ENCODE peak calls at places on chromosome 22, in four cellular contexts. One of them, this sample, is unnamed.
A peak's percentile ranks its signal among the peaks of the same experiment; 100 is the strongest.

GRCh38 chr22:27814993-27815392 is 13.4 kb upstream of the MN1 start:
- DNase-seq in K562: no peak
- DNase-seq in H1: no peak
- DNase-seq in SK-N-SH: no peak
- DNase-seq in this sample: no peak

GRCh38 chr22:27970596-27971220 is 51.7 kb upstream of the PITPNB start:
- DNase-seq in H1: no peak
- DNase-seq in K562: no peak
- DNase-seq in SK-N-SH: no peak
- DNase-seq in this sample: no peak

GRCh38 chr22:32803020-32803758 is 1.7 kb downstream of the TIMP3 start:
- DNase-seq in SK-N-SH: no peak
- DNase-seq in K562: no peak
- DNase-seq in H1: no peak
- DNase-seq in this sample: no peak

GRCh38 chr22:19357270-19358105 is 66.0 kb upstream of the CLTCL1 start:
- DNase-seq in K562: no peak
- DNase-seq in SK-N-SH: no peak
- DNase-seq in H1: no peak
- DNase-seq in this sample: no peak

GRCh38 chr22:22418957-22419356 is 89.6 kb downstream of the ZNF280B start:
- DNase-seq in H1: no peak
- DNase-seq in K562: no peak
- DNase-seq in SK-N-SH: no peak
- DNase-seq in this sample: no peak

GRCh38 chr22:37633082-37633692 is 6.3 kb upstream of the SH3BP1 start:
- DNase-seq in H1: no peak
- DNase-seq in SK-N-SH: no peak
- DNase-seq in K562: no peak
- DNase-seq in this sample: peak; percentile 74

GRCh38 chr22:40107756-40108437 is 69.8 kb upstream of the TNRC6B start:
- DNase-seq in SK-N-SH: no peak
- DNase-seq in K562: no peak
- DNase-seq in H1: no peak
- DNase-seq in this sample: no peak

GRCh38 chr22:44448271-44448780 is 49.7 kb downstream of the RTL6 start:
- DNase-seq in K562: no peak
- DNase-seq in SK-N-SH: peak; percentile 49
- DNase-seq in H1: no peak
- DNase-seq in this sample: no peak

GRCh38 chr22:48500481-48501230 is 1327.0 kb downstream of the BRD1 start:
- DNase-seq in SK-N-SH: no peak
- DNase-seq in K562: no peak
- DNase-seq in H1: no peak
- DNase-seq in this sample: no peak

GRCh38 chr22:29225422-29226090 is 19.9 kb downstream of the EMID1 start:
- DNase-seq in SK-N-SH: peak; percentile 32
- DNase-seq in H1: no peak
- DNase-seq in K562: no peak
- DNase-seq in this sample: no peak

DNA sequence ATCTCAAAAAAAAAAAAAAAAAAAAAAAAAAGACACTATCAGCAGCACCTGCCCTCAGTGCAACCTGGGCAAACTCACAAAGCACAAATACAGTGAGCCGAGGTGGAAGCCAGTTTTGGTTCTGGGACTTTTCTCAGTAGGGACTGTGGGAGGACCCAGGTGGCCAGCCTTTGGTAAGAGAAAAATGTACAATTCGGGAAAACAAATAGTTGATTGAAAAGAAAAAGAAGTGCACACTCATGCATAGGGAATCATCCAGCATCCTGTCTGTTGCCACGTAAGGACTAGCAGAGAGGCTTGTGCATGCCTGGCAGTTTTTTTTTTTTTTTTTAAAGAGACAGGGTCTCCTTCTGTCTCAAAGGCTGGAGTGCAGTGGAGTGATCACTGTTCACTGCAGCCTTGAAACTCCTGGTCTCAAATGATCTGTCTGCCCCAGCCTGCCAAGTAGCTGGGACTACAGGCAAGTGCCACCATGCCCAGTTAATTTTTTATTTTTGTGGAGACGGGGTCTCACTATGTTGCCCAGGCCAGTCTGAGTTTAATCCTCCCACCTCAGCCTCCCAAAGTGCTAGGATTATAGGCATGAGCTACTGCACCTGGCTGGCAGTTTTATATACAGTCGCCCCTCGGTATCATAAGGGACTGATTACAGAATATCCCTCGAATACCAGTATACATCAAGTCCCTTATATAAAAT is 36.7 kb downstream of the TPST2 start:
- DNase-seq in SK-N-SH: peak; percentile 47
- DNase-seq in H1: no peak
- DNase-seq in K562: no peak
- DNase-seq in this sample: no peak
- TF ChIP-seq NRF1 in SK-N-SH: no peak
- TF ChIP-seq NRF1 in H1: no peak
- TF ChIP-seq NRF1 in K562: no peak
- TF ChIP-seq NRF1 in this sample: no peak

GRCh38 chr22:49937758-49938564 is 19.5 kb downstream of the CRELD2 start:
- DNase-seq in SK-N-SH: no peak
- DNase-seq in H1: no peak
- DNase-seq in K562: no peak
- DNase-seq in this sample: no peak

GRCh38 chr22:49936973-49937757 is 18.7 kb downstream of the CRELD2 start:
- DNase-seq in SK-N-SH: no peak
- DNase-seq in K562: no peak
- DNase-seq in H1: no peak
- DNase-seq in this sample: no peak

GRCh38 chr22:49935561-49935960 is 17.1 kb downstream of the CRELD2 start:
- DNase-seq in SK-N-SH: peak; percentile 80
- DNase-seq in K562: peak; percentile 41
- DNase-seq in H1: no peak
- DNase-seq in this sample: no peak

GRCh38 chr22:49934891-49935557 is 16.6 kb downstream of the CRELD2 start:
- DNase-seq in SK-N-SH: peak; percentile 81
- DNase-seq in K562: peak; percentile 84
- DNase-seq in H1: no peak
- DNase-seq in this sample: no peak

GRCh38 chr22:49936018-49936972 is 17.9 kb downstream of the CRELD2 start:
- DNase-seq in SK-N-SH: peak; percentile 84
- DNase-seq in H1: peak; percentile 44
- DNase-seq in K562: peak; percentile 95
- DNase-seq in this sample: peak; percentile 69
- H3K4me3 ChIP-seq in SK-N-SH: peak overlapping the region; percentile 40
- H3K4me3 ChIP-seq in H1: peak overlapping the region; percentile 20
- H3K4me3 ChIP-seq in K562: no peak overlapping the region
- H3K4me3 ChIP-seq in this sample: peak overlapping the region; percentile 57

GRCh38 chr22:24303007-24303406 is 32.4 kb downstream of the SPECC1L start:
- DNase-seq in K562: no peak
- DNase-seq in H1: no peak
- DNase-seq in SK-N-SH: no peak
- DNase-seq in this sample: no peak
- TF ChIP-seq POLR2AphosphoS5 in K562: no peak
- TF ChIP-seq POLR2AphosphoS5 in H1: no peak
- TF ChIP-seq POLR2AphosphoS5 in SK-N-SH: no peak
- TF ChIP-seq POLR2AphosphoS5 in this sample: no peak

GRCh38 chr22:50319503-50319951 is 7.3 kb downstream of the DENND6B start:
- DNase-seq in SK-N-SH: no peak
- DNase-seq in K562: no peak
- DNase-seq in H1: no peak
- DNase-seq in this sample: no peak

GRCh38 chr22:50320116-50320515 is 6.7 kb downstream of the DENND6B start:
- DNase-seq in K562: no peak
- DNase-seq in SK-N-SH: no peak
- DNase-seq in H1: no peak
- DNase-seq in this sample: no peak

GRCh38 chr22:50317674-50318073 is 9.1 kb downstream of the DENND6B start:
- DNase-seq in H1: no peak
- DNase-seq in SK-N-SH: peak; percentile 23
- DNase-seq in K562: no peak
- DNase-seq in this sample: no peak

GRCh38 chr22:50318356-50318697 is 8.5 kb downstream of the DENND6B start:
- DNase-seq in K562: no peak
- DNase-seq in H1: no peak
- DNase-seq in SK-N-SH: peak; percentile 54
- DNase-seq in this sample: no peak

DNA sequence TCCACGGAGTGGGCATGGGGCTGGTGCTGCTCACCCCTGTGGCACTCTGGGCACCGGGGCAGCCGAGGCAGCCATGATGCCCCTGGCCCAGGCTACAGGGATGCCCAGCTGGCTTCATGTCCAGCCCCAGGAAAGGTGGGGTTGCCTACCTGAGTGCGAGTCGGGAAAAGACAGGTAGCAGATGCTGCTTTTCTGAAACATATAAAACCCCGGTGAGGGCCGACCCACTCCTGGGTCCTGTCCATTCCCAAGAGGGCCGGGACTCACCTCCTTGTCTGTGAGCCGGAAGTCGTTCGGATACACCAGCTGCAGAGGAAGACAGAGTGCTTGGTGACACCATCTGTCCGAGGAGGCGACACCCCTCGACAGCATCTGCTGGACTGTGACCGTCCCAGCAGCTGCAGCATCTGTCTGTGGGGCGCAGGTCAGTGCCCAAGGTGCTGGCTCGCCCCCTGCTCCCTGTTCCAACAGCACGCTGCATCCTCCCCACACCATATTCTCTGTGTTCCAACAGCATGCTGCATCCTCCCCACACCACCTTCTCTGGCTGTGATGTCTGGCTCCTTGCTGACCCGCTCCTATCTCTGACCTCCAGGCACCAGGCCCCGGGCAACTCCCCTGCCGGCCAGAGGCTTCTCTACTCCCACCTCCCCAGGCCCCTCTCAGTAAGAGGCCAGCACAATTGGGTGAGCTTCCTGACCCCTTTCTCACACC is 8.0 kb downstream of the DENND6B start:
- DNase-seq in SK-N-SH: peak; percentile 17
- DNase-seq in H1: no peak
- DNase-seq in K562: peak; percentile 86
- DNase-seq in this sample: no peak
- TF ChIP-seq NRF1 in SK-N-SH: no peak
- TF ChIP-seq NRF1 in H1: no peak
- TF ChIP-seq NRF1 in K562: peak; percentile 20
- TF ChIP-seq NRF1 in this sample: no peak

GRCh38 chr22:42271906-42272305 is 1.5 kb upstream of the TCF20 start:
- DNase-seq in H1: no peak
- DNase-seq in K562: no peak
- DNase-seq in SK-N-SH: no peak
- DNase-seq in this sample: no peak

GRCh38 chr22:42270178-42270511 is 308 bp downstream of the TCF20 start:
- DNase-seq in H1: no peak
- DNase-seq in SK-N-SH: no peak
- DNase-seq in K562: peak; percentile 51
- DNase-seq in this sample: no peak

GRCh38 chr22:42270512-42271190 is at the start of gene TCF20:
- DNase-seq in K562: peak; percentile 81
- DNase-seq in SK-N-SH: peak; percentile 90
- DNase-seq in H1: no peak
- DNase-seq in this sample: no peak

GRCh38 chr22:42272431-42273004 is 2.1 kb upstream of the TCF20 start:
- DNase-seq in SK-N-SH: no peak
- DNase-seq in K562: no peak
- DNase-seq in H1: no peak
- DNase-seq in this sample: no peak

GRCh38 chr22:42271191-42271813 is 849 bp upstream of the TCF20 start:
- DNase-seq in K562: no peak
- DNase-seq in SK-N-SH: no peak
- DNase-seq in H1: no peak
- DNase-seq in this sample: no peak
- H3K4me3 ChIP-seq in K562: peak overlapping the region; percentile 31
- H3K4me3 ChIP-seq in SK-N-SH: no peak overlapping the region
- H3K4me3 ChIP-seq in H1: no peak overlapping the region
- H3K4me3 ChIP-seq in this sample: peak overlapping the region; percentile 55

GRCh38 chr22:47381240-47381639 is 618.8 kb downstream of the TBC1D22A start:
- DNase-seq in K562: no peak
- DNase-seq in H1: no peak
- DNase-seq in SK-N-SH: no peak
- DNase-seq in this sample: no peak
- TF ChIP-seq POLR2AphosphoS5 in K562: no peak
- TF ChIP-seq POLR2AphosphoS5 in H1: no peak
- TF ChIP-seq POLR2AphosphoS5 in SK-N-SH: no peak
- TF ChIP-seq POLR2AphosphoS5 in this sample: no peak